ENCODE peak calls at places on chromosome 1, in six cellular contexts. J is esophagus muscularis mucosa, X is heart right ventricle, R is GM12865, L is fibroblast of the aortic adventitia, Q is aorta. S is an unnamed sample.

GRCh38 chr1:236603896-236604217 is 459 bp downstream of the HEATR1 start:
- DNase-seq in L (peak), X (no peak), Q (no peak), R (peak), J (no peak), S (peak)

GRCh38 chr1:206514821-206515387 is 7.6 kb downstream of the RASSF5 start:
- DNase-seq in Q (peak), X (no peak), J (no peak), L (peak), R (no peak), S (no peak)

GRCh38 chr1:107877092-107877491 is 87.9 kb downstream of the VAV3 start:
- DNase-seq in R (no peak), X (no peak), L (peak), Q (no peak), J (no peak), S (peak)

GRCh38 chr1:46456411-46456963 is 33.1 kb upstream of the DMBX1 start:
- DNase-seq in J (no peak), L (peak), X (no peak), R (no peak), Q (no peak), S (no peak)

GRCh38 chr1:111754964-111755320 is 759 bp upstream of the DDX20 start:
- DNase-seq in X (peak), J (no peak), Q (peak), R (peak), L (peak), S (peak)

GRCh38 chr1:90402893-90403849 is 313.9 kb downstream of the BARHL2 start:
- DNase-seq in Q (no peak), X (no peak), L (peak), R (no peak), J (no peak), S (no peak)

GRCh38 chr1:158246650-158247049 is 7.6 kb upstream of the CD1A start:
- DNase-seq in J (no peak), X (no peak), R (peak), L (peak), Q (no peak), S (peak)

GRCh38 chr1:51850420-51851297 is 27.9 kb downstream of the NRDC start:
- DNase-seq in X (peak), L (no peak), R (no peak), Q (no peak), J (no peak), S (peak)

GRCh38 chr1:203467550-203467921 is 8.1 kb upstream of the PRELP start:
- DNase-seq in J (no peak), X (peak), R (no peak), L (peak), Q (peak), S (no peak)

GRCh38 chr1:221230605-221231004 is 351.4 kb downstream of the HLX start:
- DNase-seq in J (no peak), L (peak), X (no peak), Q (no peak), R (no peak), S (no peak)

GRCh38 chr1:35530946-35531345 is 26.3 kb downstream of the KIAA0319L start:
- DNase-seq in Q (no peak), J (no peak), L (no peak), R (no peak), X (no peak), S (no peak)

GRCh38 chr1:35531368-35531767 is 25.8 kb downstream of the KIAA0319L start:
- DNase-seq in Q (no peak), R (no peak), L (no peak), J (no peak), X (no peak), S (no peak)

GRCh38 chr1:35533596-35533995 is 23.6 kb downstream of the KIAA0319L start:
- DNase-seq in J (no peak), L (peak), X (no peak), Q (no peak), R (no peak), S (no peak)

GRCh38 chr1:35532497-35533226 is 24.5 kb downstream of the KIAA0319L start:
- DNase-seq in Q (no peak), L (peak), J (no peak), R (no peak), X (no peak), S (no peak)

GRCh38 chr1:35530168-35530567 is 27.0 kb downstream of the KIAA0319L start:
- DNase-seq in J (no peak), X (no peak), Q (no peak), L (no peak), R (no peak), S (no peak)
- H3K4me3 ChIP-seq in J (no peak), X (no peak), Q (no peak), L (no peak), R (no peak), S (no peak)

GRCh38 chr1:177165069-177165439 is 542 bp upstream of the ASTN1 start:
- DNase-seq in J (no peak), L (no peak), Q (no peak), R (no peak), X (no peak), S (no peak)
- H3K4me3 ChIP-seq in J (peak), L (no peak), Q (no peak), R (no peak), X (peak), S (no peak)

DNA sequence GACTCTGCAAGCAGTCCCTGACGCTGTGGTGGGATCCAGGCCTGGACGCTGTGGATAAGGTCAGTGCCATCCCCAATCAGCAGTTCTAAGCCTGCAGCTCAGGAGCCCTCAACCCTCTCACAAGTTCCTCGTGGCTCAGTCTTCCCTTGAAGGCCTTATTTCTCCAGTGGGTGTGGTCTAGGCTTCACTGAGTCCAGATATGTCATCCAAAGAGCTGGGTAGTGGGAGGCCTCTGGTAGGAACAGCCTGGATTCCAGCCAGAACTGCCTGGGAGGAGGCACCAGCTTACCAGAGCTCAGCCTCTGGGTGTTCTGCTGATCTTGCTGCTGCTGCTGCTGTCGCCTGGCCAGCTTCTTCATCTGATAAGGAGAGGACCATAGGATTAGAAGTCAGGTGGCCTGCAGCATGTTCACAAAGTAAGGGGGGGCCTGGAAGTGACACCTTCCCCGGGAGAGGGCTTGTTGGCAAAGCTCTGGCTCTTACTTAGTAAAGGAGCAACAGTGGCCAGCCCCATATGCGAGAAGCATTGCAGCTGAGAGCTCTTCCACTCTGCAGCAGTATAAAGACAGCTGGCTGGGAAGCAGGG is 148.6 kb downstream of the LMX1A start:
- DNase-seq in X (no peak), L (no peak), J (no peak), R (no peak), Q (no peak), S (no peak)
- H3K4me3 ChIP-seq in X (no peak), L (no peak), J (no peak), R (no peak), Q (no peak), S (no peak)

GRCh38 chr1:42680045-42680444 is 2.2 kb upstream of the YBX1 start:
- DNase-seq in L (no peak), J (no peak), X (no peak), R (no peak), Q (no peak), S (no peak)

GRCh38 chr1:42676534-42677087 is 5.6 kb upstream of the YBX1 start:
- DNase-seq in R (no peak), J (no peak), L (no peak), X (peak), Q (no peak), S (no peak)

GRCh38 chr1:42680921-42681683 is 1.1 kb upstream of the YBX1 start:
- DNase-seq in L (peak), J (no peak), X (no peak), R (peak), Q (no peak), S (peak)

GRCh38 chr1:42681771-42682483 is at the start of gene YBX1:
- DNase-seq in X (peak), Q (peak), J (peak), R (peak), L (peak), S (peak)

DNA sequence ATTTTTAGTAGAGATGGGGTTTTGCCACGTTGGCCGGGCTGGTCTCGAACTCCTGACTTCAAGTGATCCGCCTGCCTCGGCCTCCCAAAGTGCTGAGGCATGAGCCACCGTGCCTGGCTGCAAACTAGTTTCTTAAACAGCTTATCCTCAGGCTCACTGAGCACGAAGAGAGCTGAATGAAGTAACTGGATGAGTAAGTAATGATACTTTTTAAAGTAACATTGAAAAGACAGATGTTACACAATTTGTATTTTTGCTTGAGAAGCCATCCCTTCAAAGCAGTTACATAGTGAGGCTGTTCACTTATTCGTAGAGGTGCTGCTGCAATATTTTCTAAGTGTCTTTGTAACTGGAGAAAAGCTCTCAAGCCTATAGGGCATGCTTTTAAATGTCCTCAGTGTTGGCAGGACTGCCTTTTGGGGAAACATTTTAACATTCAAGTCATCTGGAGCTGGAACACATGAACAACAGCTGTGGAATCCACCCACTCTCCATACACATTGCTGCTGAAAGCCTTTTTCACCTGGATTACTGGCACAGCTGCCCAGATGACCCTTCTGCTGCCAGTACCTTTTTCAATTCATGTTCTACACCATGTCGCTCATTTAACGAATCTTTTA is 2.7 kb upstream of the YBX1 start:
- DNase-seq in L (peak), Q (no peak), J (no peak), R (no peak), X (no peak), S (no peak)
- H3K4me3 ChIP-seq in L (no peak), Q (no peak), J (no peak), R (no peak), X (no peak), S (no peak)

S was measured in Jurkat, Clone E6-1.